ENCODE peak calls at places on chromosomes 3 and 15, in seven cellular contexts. H, C, L, X, F, S and W are unnamed samples.
A peak's percentile ranks its signal among the peaks of the same experiment; 100 is the strongest.

GRCh38 chr3:192515661-192516040 is 211.7 kb downstream of the FGF12 start:
- DNase-seq in H (no peak), C (no peak), L (no peak), X (no peak), F (peak; percentile 26), S (no peak), W (no peak)

GRCh38 chr3:173397161-173398110 is at the start of gene NLGN1:
- DNase-seq in H (peak; percentile 83), C (peak; percentile 4), L (peak; percentile 53), X (peak; percentile 69), F (peak; percentile 86), S (peak; percentile 1), W (peak; percentile 22)

GRCh38 chr15:79046691-79047404 is 43.7 kb downstream of the RASGRF1 start:
- DNase-seq in H (no peak), C (no peak), L (no peak), X (no peak), F (no peak), S (no peak), W (no peak)

GRCh38 chr15:28127036-28127435 is 27.9 kb upstream of the OCA2 start:
- DNase-seq in H (no peak), C (no peak), L (no peak), X (no peak), F (no peak), S (no peak), W (no peak)

GRCh38 chr15:23566070-23567050 is 886 bp downstream of the MKRN3 start:
- DNase-seq in H (peak; percentile 60), C (no peak), L (no peak), X (no peak), F (no peak), S (no peak), W (no peak)

GRCh38 chr3:111619833-111620232 is 24.7 kb upstream of the ZBED2 start:
- DNase-seq in H (peak; percentile 70), C (no peak), L (no peak), X (no peak), F (no peak), S (peak; percentile 78), W (no peak)

GRCh38 chr15:55407949-55408766 is at the start of the genes CCPG1 and PIERCE2:
- DNase-seq in H (peak; percentile 96), C (peak; percentile 64), L (peak; percentile 92), X (peak; percentile 91), F (peak; percentile 98), S (peak; percentile 92), W (peak; percentile 95)

GRCh38 chr15:98682992-98683701 is 34.8 kb downstream of the IGF1R start:
- DNase-seq in H (no peak), C (no peak), L (no peak), X (no peak), F (no peak), S (peak; percentile 86), W (no peak)

GRCh38 chr15:81747477-81747876 is 298.3 kb downstream of the MEX3B start:
- DNase-seq in H (no peak), C (no peak), L (no peak), X (no peak), F (no peak), S (no peak), W (peak; percentile 18)

GRCh38 chr15:75685195-75685594 is 27.5 kb downstream of the CSPG4 start:
- DNase-seq in H (no peak), C (no peak), L (no peak), X (no peak), F (no peak), S (no peak), W (no peak)

GRCh38 chr3:52385157-52385556 is 59.7 kb downstream of the SEMA3G start:
- DNase-seq in H (peak; percentile 20), C (no peak), L (no peak), X (no peak), F (peak; percentile 90), S (no peak), W (peak; percentile 46)

GRCh38 chr3:186536883-186537553 is 7.2 kb downstream of the CRYGS start:
- DNase-seq in H (peak; percentile 55), C (no peak), L (no peak), X (no peak), F (no peak), S (no peak), W (peak; percentile 51)

GRCh38 chr3:195580733-195581443 is 2.9 kb downstream of the APOD start:
- DNase-seq in H (peak; percentile 18), C (no peak), L (no peak), X (no peak), F (no peak), S (peak; percentile 17), W (no peak)

GRCh38 chr15:74454764-74455500 is 6.0 kb downstream of the UBL7 start:
- DNase-seq in H (no peak), C (no peak), L (no peak), X (no peak), F (no peak), S (no peak), W (no peak)

GRCh38 chr15:74451861-74452835 is 8.8 kb downstream of the UBL7 start:
- DNase-seq in H (no peak), C (no peak), L (no peak), X (no peak), F (peak; percentile 31), S (no peak), W (peak; percentile 53)

GRCh38 chr15:74451322-74451721 is 9.6 kb downstream of the UBL7 start:
- DNase-seq in H (no peak), C (no peak), L (no peak), X (no peak), F (no peak), S (no peak), W (no peak)

GRCh38 chr15:74458473-74458872 is 2.5 kb downstream of the UBL7 start:
- DNase-seq in H (no peak), C (no peak), L (no peak), X (no peak), F (no peak), S (no peak), W (no peak)

GRCh38 chr15:74453925-74454763 is 6.8 kb downstream of the UBL7 start:
- DNase-seq in H (peak; percentile 64), C (no peak), L (no peak), X (no peak), F (no peak), S (no peak), W (no peak)
- H3K4me3 ChIP-seq in H (no peak overlapping the region), C (no peak overlapping the region), L (no peak overlapping the region), X (no peak overlapping the region), F (no peak overlapping the region), S (no peak overlapping the region), W (no peak overlapping the region)

GRCh38 chr15:52080031-52080430 is 32.5 kb downstream of the BCL2L10 start:
- DNase-seq in H (peak; percentile 82), C (no peak), L (no peak), X (no peak), F (no peak), S (peak; percentile 95), W (no peak)
- H3K27me3 ChIP-seq in H (no peaks in the 10 kb centered on the region), C (no peaks in the 10 kb centered on the region), L (no peaks in the 10 kb centered on the region), X (no peaks in the 10 kb centered on the region), F (no peaks in the 10 kb centered on the region), S (no peaks in the 10 kb centered on the region), W (no peaks in the 10 kb centered on the region)

GRCh38 chr3:141384575-141384974 is 16.3 kb downstream of the ZBTB38 start:
- DNase-seq in H (no peak), C (no peak), L (no peak), X (no peak), F (no peak), S (no peak), W (no peak)

GRCh38 chr3:141382571-141382970 is 14.3 kb downstream of the ZBTB38 start:
- DNase-seq in H (no peak), C (no peak), L (no peak), X (no peak), F (no peak), S (no peak), W (no peak)

GRCh38 chr3:141383555-141384129 is 15.3 kb downstream of the ZBTB38 start:
- DNase-seq in H (peak; percentile 59), C (no peak), L (no peak), X (no peak), F (no peak), S (peak; percentile 51), W (no peak)

GRCh38 chr3:141385386-141386079 is 17.2 kb downstream of the ZBTB38 start:
- DNase-seq in H (no peak), C (no peak), L (no peak), X (no peak), F (no peak), S (no peak), W (no peak)

DNA sequence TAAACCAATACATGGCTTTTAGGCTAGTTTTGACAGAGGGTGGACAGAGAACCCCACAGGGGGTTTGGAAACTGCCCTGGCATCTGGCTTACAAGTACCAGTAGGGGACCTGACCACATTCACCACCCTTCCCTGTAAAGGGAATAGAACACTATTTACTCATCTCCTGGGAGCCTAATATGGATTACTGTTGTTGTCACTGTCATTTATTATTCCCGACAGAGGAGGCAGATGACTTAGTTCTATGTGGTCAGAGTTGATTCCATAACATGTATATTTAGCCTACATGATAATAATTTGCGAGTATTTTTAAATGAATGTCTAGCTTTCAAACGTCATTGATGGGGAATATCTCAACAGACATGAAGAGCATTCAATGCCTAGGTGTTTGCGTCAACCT is 15.9 kb downstream of the ZBTB38 start:
- DNase-seq in H (peak; percentile 53), C (no peak), L (no peak), X (no peak), F (no peak), S (no peak), W (no peak)
- H3K4me3 ChIP-seq in H (no peak overlapping the region), C (peak overlapping the region; percentile 46), L (no peak overlapping the region), X (no peak overlapping the region), F (no peak overlapping the region), S (no peak overlapping the region), W (peak overlapping the region; percentile 65)

GRCh38 chr3:148173836-148174235 is 523.9 kb upstream of the AGTR1 start:
- DNase-seq in H (no peak), C (no peak), L (no peak), X (no peak), F (no peak), S (no peak), W (no peak)
- H3K27me3 ChIP-seq in H (no peaks in the 10 kb centered on the region), C (no peaks in the 10 kb centered on the region), L (no peaks in the 10 kb centered on the region), X (no peaks in the 10 kb centered on the region), F (no peaks in the 10 kb centered on the region), S (no peaks in the 10 kb centered on the region), W (no peaks in the 10 kb centered on the region)

GRCh38 chr15:40859206-40859851 is 14.7 kb downstream of the RHOV start:
- DNase-seq in H (peak; percentile 62), C (no peak), L (peak; percentile 85), X (peak; percentile 54), F (peak; percentile 86), S (peak; percentile 76), W (peak; percentile 86)
- H3K4me3 ChIP-seq in H (no peak overlapping the region), C (no peak overlapping the region), L (no peak overlapping the region), X (no peak overlapping the region), F (no peak overlapping the region), S (no peak overlapping the region), W (no peak overlapping the region)

GRCh38 chr15:64825081-64825430 is 391 bp downstream of the PIF1 start:
- DNase-seq in H (peak; percentile 20), C (no peak), L (no peak), X (no peak), F (no peak), S (no peak), W (peak; percentile 34)
- H3K27me3 ChIP-seq in H (no peaks in the 10 kb centered on the region), C (no peaks in the 10 kb centered on the region), L (no peaks in the 10 kb centered on the region), X (no peaks in the 10 kb centered on the region), F (peaks cover 20% of the 10 kb centered on the region), S (no peaks in the 10 kb centered on the region), W (no peaks in the 10 kb centered on the region)